ENCODE peak calls at places on chromosomes 16 and 17, in ten cellular contexts. H is cerebellar cortex; K is activated CD4-positive, alpha-beta memory T cell treated with anti-CD3 and anti-CD28 coated beads, Interleukin-2, amount 10 ng/mL, durations not matched to agents 7 days and 5 days; Z is Caco-2; J is GM20000; A is progenitor cell of endocrine pancreas; O is caudate nucleus; R is HTR-8/SVneo; T is myocyte; D is fibroblast of mammary gland. G is an unnamed sample.

GRCh38 chr17:74863420-74864296 is 4.0 kb upstream of the GRIN2C start:
- DNase-seq in O (no peak), J (no peak), Z (no peak), A (no peak), K (no peak), H (peak; percentile 50), D (no peak), T (no peak), R (no peak), G (no peak)

GRCh38 chr16:24969071-24969470 is 46.1 kb downstream of the ARHGAP17 start:
- DNase-seq in D (no peak), A (no peak), T (no peak), Z (no peak), O (no peak), J (no peak), R (no peak), H (no peak), K (no peak), G (no peak)

GRCh38 chr16:84413605-84414004 is 45.3 kb downstream of the ATP2C2 start:
- DNase-seq in Z (no peak), T (no peak), H (no peak), D (no peak), O (no peak), K (no peak), A (no peak), J (no peak), R (no peak), G (no peak)

GRCh38 chr16:89004209-89004831 is 27.3 kb upstream of the CBFA2T3 start:
- DNase-seq in D (no peak), R (no peak), H (no peak), J (no peak), T (no peak), K (no peak), Z (peak; percentile 34), O (no peak), A (no peak), G (peak; percentile 32)

GRCh38 chr17:692116-692515 is 22.5 kb downstream of the VPS53 start:
- DNase-seq in T (peak; percentile 49), K (no peak), O (no peak), Z (no peak), A (no peak), R (no peak), H (no peak), D (peak; percentile 77), J (no peak), G (no peak)

GRCh38 chr16:66510298-66510697 is 39.6 kb downstream of the TK2 start:
- DNase-seq in O (no peak), K (no peak), H (no peak), T (peak; percentile 48), A (no peak), Z (no peak), D (no peak), J (no peak), R (no peak), G (no peak)

GRCh38 chr16:88685156-88686061 is 898 bp downstream of the SNAI3 start:
- DNase-seq in D (peak; percentile 69), T (peak; percentile 35), O (no peak), H (no peak), Z (peak; percentile 72), R (peak; percentile 70), J (no peak), A (no peak), K (peak; percentile 66), G (peak; percentile 24)

GRCh38 chr17:60630352-60630751 is 30.4 kb downstream of the PPM1D start:
- DNase-seq in H (peak; percentile 93), D (peak; percentile 58), R (no peak), O (no peak), K (no peak), J (no peak), Z (no peak), T (peak; percentile 10), A (no peak), G (no peak)

GRCh38 chr16:79962962-79963361 is 362.4 kb upstream of the MAF start:
- DNase-seq in A (no peak), T (no peak), Z (no peak), H (no peak), J (no peak), O (no peak), D (no peak), K (no peak), R (no peak), G (no peak)

GRCh38 chr16:75462804-75463203 is 1.7 kb downstream of the TMEM170A start:
- DNase-seq in O (no peak), D (no peak), K (no peak), Z (no peak), A (no peak), R (no peak), J (peak; percentile 52), H (no peak), T (no peak), G (no peak)

GRCh38 chr16:79099701-79100100 is 500.8 kb downstream of the MAF start:
- DNase-seq in J (no peak), D (no peak), T (no peak), H (no peak), Z (no peak), K (no peak), A (no peak), O (no peak), R (no peak), G (no peak)

GRCh38 chr16:65414284-65414984 is 292.6 kb upstream of the CDH11 start:
- DNase-seq in R (no peak), Z (no peak), K (no peak), T (peak; percentile 84), O (no peak), H (no peak), D (peak; percentile 93), A (no peak), J (no peak), G (peak; percentile 80)

GRCh38 chr16:60553316-60553801 is 1482.9 kb downstream of the CDH8 start:
- DNase-seq in J (no peak), H (no peak), T (no peak), Z (no peak), A (no peak), R (no peak), O (no peak), K (no peak), D (no peak), G (no peak)

GRCh38 chr17:64984776-64985521 is 65.7 kb upstream of the LRRC37A3 start:
- DNase-seq in D (peak; percentile 16), K (peak; percentile 71), R (no peak), H (no peak), Z (peak; percentile 59), T (no peak), A (no peak), J (no peak), O (no peak), G (no peak)

GRCh38 chr17:42276609-42277341 is 584 bp upstream of the STAT5B start:
- DNase-seq in J (peak; percentile 46), K (peak; percentile 41), A (peak; percentile 62), D (peak; percentile 84), Z (peak; percentile 49), H (no peak), R (no peak), O (peak; percentile 13), T (peak; percentile 74), G (peak; percentile 71)

GRCh38 chr17:9356488-9356911 is 219.1 kb downstream of the STX8 start:
- DNase-seq in J (no peak), O (peak; percentile 17), D (no peak), K (no peak), R (no peak), Z (no peak), T (no peak), H (peak; percentile 36), A (no peak), G (no peak)

GRCh38 chr16:72128701-72129100 is 35.1 kb downstream of the DHX38 start:
- DNase-seq in R (no peak), H (no peak), O (no peak), K (no peak), Z (no peak), T (no peak), A (no peak), D (no peak), J (no peak), G (no peak)

GRCh38 chr16:49601541-49601940 is 227.9 kb downstream of the C16orf78 start:
- DNase-seq in H (no peak), R (no peak), T (no peak), K (peak; percentile 11), Z (no peak), D (no peak), A (no peak), J (no peak), O (no peak), G (no peak)

GRCh38 chr17:61494325-61495160 is 42.3 kb downstream of the TBX4 start:
- DNase-seq in Z (peak; percentile 54), H (no peak), J (no peak), T (no peak), O (no peak), A (no peak), K (no peak), R (no peak), D (no peak), G (no peak)

GRCh38 chr16:77169650-77170236 is 21.2 kb upstream of the MON1B start:
- DNase-seq in A (peak; percentile 42), J (peak; percentile 27), R (no peak), D (peak; percentile 50), O (no peak), T (peak; percentile 24), K (peak; percentile 53), Z (peak; percentile 62), H (peak; percentile 28), G (peak; percentile 31)

GRCh38 chr17:64938925-64939474 is 19.7 kb upstream of the LRRC37A3 start:
- DNase-seq in R (peak; percentile 51), K (peak; percentile 54), A (no peak), D (peak; percentile 26), T (peak; percentile 28), H (peak; percentile 16), O (no peak), J (peak; percentile 67), Z (peak; percentile 51), G (peak; percentile 45)

GRCh38 chr16:73154063-73154870 is 106.3 kb upstream of the ZFHX3 start:
- DNase-seq in J (no peak), O (no peak), R (no peak), H (no peak), K (no peak), T (no peak), D (no peak), Z (no peak), A (no peak), G (no peak)

GRCh38 chr17:51795401-51795800 is 363.1 kb downstream of the CA10 start:
- DNase-seq in R (no peak), Z (no peak), O (no peak), H (no peak), J (no peak), D (no peak), A (no peak), T (no peak), K (no peak), G (no peak)

GRCh38 chr17:78343099-78343432 is 16.8 kb downstream of the SOCS3 start:
- DNase-seq in T (peak; percentile 94), R (no peak), O (no peak), K (peak; percentile 38), Z (no peak), D (peak; percentile 90), H (no peak), J (no peak), A (no peak), G (peak; percentile 84)

GRCh38 chr17:8220783-8221662 is 10.6 kb upstream of the AURKB start:
- DNase-seq in J (peak; percentile 61), K (peak; percentile 88), H (peak; percentile 98), A (peak; percentile 91), R (peak; percentile 81), T (peak; percentile 92), Z (peak; percentile 89), O (peak; percentile 77), D (peak; percentile 91), G (peak; percentile 86)

GRCh38 chr17:80036715-80037477 is 454 bp downstream of the CCDC40 start:
- DNase-seq in Z (peak; percentile 68), H (peak; percentile 53), O (peak; percentile 45), T (peak; percentile 40), D (no peak), K (peak; percentile 39), A (peak; percentile 53), J (no peak), R (no peak), G (peak; percentile 88)

GRCh38 chr17:79002796-79003593 is 6.6 kb downstream of the CANT1 start:
- DNase-seq in K (no peak), O (no peak), T (no peak), Z (no peak), R (no peak), H (no peak), J (no peak), A (no peak), D (no peak), G (no peak)

GRCh38 chr17:76537578-76538280 is at the start of gene CYGB:
- DNase-seq in H (no peak), D (no peak), J (no peak), R (no peak), A (no peak), K (no peak), O (no peak), Z (no peak), T (no peak), G (no peak)